ENCODE peak calls at places on chromosomes 12 and 14, in four cellular contexts. One of them, this sample, is unnamed.
A peak's percentile ranks its signal among the peaks of the same experiment; 100 is the strongest.

GRCh38 chr14:102071283-102071998 is 15.4 kb downstream of the HSP90AA1 start:
- DNase-seq in GM23338: no peak
- DNase-seq in hepatocyte: no peak
- DNase-seq in PC-3: peak; percentile 92
- DNase-seq in this sample: no peak

GRCh38 chr14:101579372-101580080 is 18.2 kb downstream of the DIO3 start:
- DNase-seq in GM23338: no peak
- DNase-seq in hepatocyte: no peak
- DNase-seq in PC-3: no peak
- DNase-seq in this sample: no peak

GRCh38 chr14:98501836-98502235 is 770.2 kb downstream of the BCL11B start:
- DNase-seq in GM23338: no peak
- DNase-seq in hepatocyte: no peak
- DNase-seq in PC-3: no peak
- DNase-seq in this sample: no peak

GRCh38 chr14:29925106-29925722 is 2.4 kb downstream of the PRKD1 start:
- DNase-seq in GM23338: peak; percentile 65
- DNase-seq in hepatocyte: no peak
- DNase-seq in PC-3: no peak
- DNase-seq in this sample: no peak

GRCh38 chr12:31323466-31324115 is 2.4 kb downstream of the SINHCAF start:
- DNase-seq in GM23338: peak; percentile 56
- DNase-seq in hepatocyte: no peak
- DNase-seq in PC-3: no peak
- DNase-seq in this sample: peak; percentile 12

GRCh38 chr12:126156806-126157574 is 1091.8 kb downstream of the AACS start:
- DNase-seq in GM23338: peak; percentile 16
- DNase-seq in hepatocyte: no peak
- DNase-seq in PC-3: no peak
- DNase-seq in this sample: no peak

GRCh38 chr14:104037074-104037473 is 48.4 kb upstream of the ASPG start:
- DNase-seq in GM23338: no peak
- DNase-seq in hepatocyte: no peak
- DNase-seq in PC-3: no peak
- DNase-seq in this sample: no peak

GRCh38 chr12:2013527-2014223 is 9.4 kb upstream of the DCP1B start:
- DNase-seq in GM23338: peak; percentile 44
- DNase-seq in hepatocyte: peak; percentile 44
- DNase-seq in PC-3: no peak
- DNase-seq in this sample: no peak

GRCh38 chr12:13085968-13086686 is 17.3 kb downstream of the GSG1 start:
- DNase-seq in GM23338: no peak
- DNase-seq in hepatocyte: no peak
- DNase-seq in PC-3: no peak
- DNase-seq in this sample: no peak

GRCh38 chr14:83863042-83863441 is 1666.9 kb upstream of the FLRT2 start:
- DNase-seq in GM23338: no peak
- DNase-seq in hepatocyte: no peak
- DNase-seq in PC-3: no peak
- DNase-seq in this sample: no peak

GRCh38 chr14:92143962-92144361 is 22.2 kb downstream of the CPSF2 start:
- DNase-seq in GM23338: no peak
- DNase-seq in hepatocyte: no peak
- DNase-seq in PC-3: no peak
- DNase-seq in this sample: no peak

DNA sequence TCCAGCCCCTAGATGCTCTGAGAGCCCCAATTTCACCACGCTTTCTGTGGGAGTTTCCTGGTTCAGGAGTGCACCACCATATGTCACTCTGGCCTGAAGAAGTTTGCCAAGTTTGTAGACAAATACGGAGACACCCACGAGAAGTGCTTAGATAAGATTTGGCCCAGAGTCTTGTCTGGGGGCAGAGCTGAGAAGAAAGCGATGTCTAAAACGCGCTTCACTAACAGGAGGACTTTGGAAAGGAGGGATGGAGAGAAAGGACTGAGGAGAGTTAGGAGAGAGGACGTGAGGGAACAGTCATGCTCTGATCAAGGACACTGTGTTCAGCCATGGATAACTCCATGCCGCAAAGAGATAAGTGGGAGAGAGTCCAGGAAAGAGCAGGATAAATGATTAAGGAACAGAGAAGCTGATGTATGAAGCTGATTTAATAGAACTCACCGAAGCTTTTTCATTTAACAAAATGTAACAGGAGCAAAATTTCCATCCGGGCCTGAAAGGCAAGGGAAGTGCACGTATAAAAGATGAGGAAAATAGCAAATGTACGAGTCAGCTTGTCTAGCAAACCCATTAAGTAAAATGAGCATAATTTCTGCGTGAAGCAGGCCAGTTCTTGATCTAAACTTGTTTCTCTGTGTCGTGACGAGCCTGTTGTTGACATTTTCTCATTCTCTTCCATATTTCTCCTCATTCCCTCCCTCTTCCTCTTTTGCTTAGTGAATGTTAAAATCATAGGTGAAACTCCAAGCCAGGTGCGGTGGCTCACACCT is 23.4 kb upstream of the MAP3K9 start:
- DNase-seq in GM23338: no peak
- DNase-seq in hepatocyte: no peak
- DNase-seq in PC-3: peak; percentile 54
- DNase-seq in this sample: no peak
- H3K9me2 ChIP-seq in GM23338: peaks cover 4% of the 10 kb centered on the region
- H3K9me2 ChIP-seq in hepatocyte: no peaks in the 10 kb centered on the region
- H3K9me2 ChIP-seq in PC-3: no peaks in the 10 kb centered on the region
- H3K9me2 ChIP-seq in this sample: no peaks in the 10 kb centered on the region

GRCh38 chr12:95384785-95385184 is 89.2 kb upstream of the METAP2 start:
- DNase-seq in GM23338: no peak
- DNase-seq in hepatocyte: no peak
- DNase-seq in PC-3: no peak
- DNase-seq in this sample: no peak
- H3K9me2 ChIP-seq in GM23338: no peaks in the 10 kb centered on the region
- H3K9me2 ChIP-seq in hepatocyte: no peaks in the 10 kb centered on the region
- H3K9me2 ChIP-seq in PC-3: no peaks in the 10 kb centered on the region
- H3K9me2 ChIP-seq in this sample: no peaks in the 10 kb centered on the region

GRCh38 chr12:6551496-6552139 is 4.2 kb downstream of the IFFO1 start:
- DNase-seq in GM23338: no peak
- DNase-seq in hepatocyte: no peak
- DNase-seq in PC-3: no peak
- DNase-seq in this sample: no peak

GRCh38 chr12:6552140-6552551 is 3.7 kb downstream of the IFFO1 start:
- DNase-seq in GM23338: no peak
- DNase-seq in hepatocyte: no peak
- DNase-seq in PC-3: no peak
- DNase-seq in this sample: no peak

GRCh38 chr12:6551063-6551461 is 4.8 kb downstream of the IFFO1 start:
- DNase-seq in GM23338: no peak
- DNase-seq in hepatocyte: no peak
- DNase-seq in PC-3: no peak
- DNase-seq in this sample: no peak

GRCh38 chr12:6549379-6550151 is 6.3 kb downstream of the IFFO1 start:
- DNase-seq in GM23338: no peak
- DNase-seq in hepatocyte: no peak
- DNase-seq in PC-3: no peak
- DNase-seq in this sample: no peak

DNA sequence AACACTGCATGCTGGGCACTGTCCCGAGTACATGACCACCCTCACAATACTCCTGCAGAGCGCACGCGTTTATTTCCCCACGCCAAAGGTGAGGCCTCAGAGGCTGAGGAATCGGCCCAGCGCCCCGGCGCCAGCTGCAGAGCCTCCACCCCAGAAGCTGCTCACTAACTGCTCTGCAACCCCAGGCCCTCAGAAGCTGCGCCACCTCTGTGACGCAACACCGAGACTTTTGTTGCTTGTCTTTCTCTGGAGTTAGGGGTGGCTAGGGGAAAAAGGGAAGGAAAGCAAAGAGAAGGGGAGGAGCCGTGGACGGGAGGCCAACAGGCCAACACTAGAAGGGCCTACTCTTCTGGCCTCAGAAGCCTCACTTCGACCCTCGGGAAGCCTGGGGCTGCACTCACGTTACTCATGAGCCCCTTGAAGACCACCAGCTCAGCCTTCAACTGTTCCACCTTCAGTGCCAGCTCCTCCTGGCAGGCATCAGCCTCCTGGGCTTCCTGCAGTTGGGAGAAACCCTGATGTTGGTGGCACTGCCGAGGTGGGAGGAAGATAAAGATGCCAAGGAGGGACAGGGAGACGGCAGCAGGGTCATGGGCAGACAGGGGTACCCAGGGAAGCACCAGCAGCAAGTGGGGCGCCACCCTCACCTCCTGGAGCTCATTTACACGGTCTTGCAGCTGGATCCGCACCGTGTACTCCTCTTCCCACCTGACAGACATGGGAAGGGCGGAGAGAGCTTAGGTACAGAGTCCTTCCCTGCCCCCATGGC is 5.4 kb downstream of the IFFO1 start:
- DNase-seq in GM23338: no peak
- DNase-seq in hepatocyte: no peak
- DNase-seq in PC-3: no peak
- DNase-seq in this sample: no peak
- H3K9me2 ChIP-seq in GM23338: no peaks in the 10 kb centered on the region
- H3K9me2 ChIP-seq in hepatocyte: no peaks in the 10 kb centered on the region
- H3K9me2 ChIP-seq in PC-3: no peaks in the 10 kb centered on the region
- H3K9me2 ChIP-seq in this sample: no peaks in the 10 kb centered on the region

GRCh38 chr12:88144546-88145468 is 2.7 kb downstream of the TMTC3 start:
- DNase-seq in GM23338: no peak
- DNase-seq in hepatocyte: no peak
- DNase-seq in PC-3: no peak
- DNase-seq in this sample: no peak

GRCh38 chr12:88145567-88146347 is 3.6 kb downstream of the TMTC3 start:
- DNase-seq in GM23338: peak; percentile 18
- DNase-seq in hepatocyte: peak; percentile 6
- DNase-seq in PC-3: no peak
- DNase-seq in this sample: no peak

GRCh38 chr12:88141774-88142609 is at the start of the genes CEP290 and TMTC3:
- DNase-seq in GM23338: peak; percentile 100
- DNase-seq in hepatocyte: peak; percentile 98
- DNase-seq in PC-3: peak; percentile 99
- DNase-seq in this sample: peak; percentile 99

GRCh38 chr12:88142610-88142991 is 494 bp downstream of the TMTC3 start:
- DNase-seq in GM23338: peak; percentile 51
- DNase-seq in hepatocyte: peak; percentile 39
- DNase-seq in PC-3: peak; percentile 17
- DNase-seq in this sample: peak; percentile 34

DNA sequence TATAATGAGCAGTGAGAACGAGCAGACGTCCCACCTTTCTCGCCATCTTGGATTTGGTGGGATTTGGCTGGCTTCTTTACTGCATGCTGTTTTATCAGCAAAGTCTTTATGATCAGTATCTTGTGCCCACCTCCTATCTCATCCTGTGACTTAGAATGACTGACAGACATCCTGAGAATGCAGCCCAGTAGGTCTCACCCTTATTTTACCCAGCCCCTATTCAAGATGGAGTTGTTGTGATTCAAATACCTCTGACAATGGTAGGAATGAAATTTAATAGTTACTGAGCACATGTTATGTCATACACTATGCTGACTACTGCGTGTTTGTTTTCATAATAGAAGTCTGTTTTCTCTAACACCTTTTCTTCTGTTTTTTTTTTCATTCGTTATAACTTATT is 1.9 kb downstream of the TMTC3 start:
- DNase-seq in GM23338: peak; percentile 20
- DNase-seq in hepatocyte: no peak
- DNase-seq in PC-3: no peak
- DNase-seq in this sample: no peak
- H3K9me2 ChIP-seq in GM23338: no peaks in the 10 kb centered on the region
- H3K9me2 ChIP-seq in hepatocyte: no peaks in the 10 kb centered on the region
- H3K9me2 ChIP-seq in PC-3: no peaks in the 10 kb centered on the region
- H3K9me2 ChIP-seq in this sample: no peaks in the 10 kb centered on the region